ENCODE peak calls at places on chromosomes 11 and 22, in six cellular contexts. V, Y, S, X, L and M are unnamed samples.
A peak's percentile ranks its signal among the peaks of the same experiment; 100 is the strongest.

GRCh38 chr11:70135142-70136132 is 57.3 kb downstream of the ANO1 start:
- DNase-seq in X (no peak), Y (no peak), L (no peak), V (no peak), S (no peak), M (no peak)

GRCh38 chr11:46277623-46278386 is at the start of gene CREB3L1:
- DNase-seq in L (no peak), S (no peak), Y (no peak), V (no peak), X (no peak), M (no peak)

GRCh38 chr11:2159536-2160413 is 1.2 kb downstream of the INS start:
- DNase-seq in S (no peak), Y (no peak), L (no peak), V (no peak), X (no peak), M (no peak)

GRCh38 chr11:57424802-57425564 is 1.9 kb downstream of the SLC43A3 start:
- DNase-seq in Y (peak; percentile 73), S (peak; percentile 82), X (no peak), V (peak; percentile 99), L (no peak), M (no peak)

GRCh38 chr11:75474878-75475766 is 42.1 kb upstream of the KLHL35 start:
- DNase-seq in S (peak; percentile 50), L (peak; percentile 70), X (no peak), Y (no peak), V (peak; percentile 34), M (no peak)

GRCh38 chr11:18749681-18750319 is 23.8 kb upstream of the IGSF22 start:
- DNase-seq in L (no peak), S (no peak), X (no peak), Y (peak; percentile 48), V (peak; percentile 68), M (no peak)

GRCh38 chr22:35437038-35437437 is 37.1 kb downstream of the MCM5 start:
- DNase-seq in L (no peak), S (no peak), X (no peak), V (no peak), Y (no peak), M (no peak)

GRCh38 chr11:121281609-121282164 is 10.9 kb upstream of the SC5D start:
- DNase-seq in Y (peak; percentile 16), S (no peak), L (no peak), V (no peak), X (no peak), M (no peak)

GRCh38 chr22:31313366-31314147 is 21.3 kb upstream of the PIK3IP1 start:
- DNase-seq in L (no peak), X (peak; percentile 47), V (peak; percentile 24), S (peak; percentile 45), Y (peak; percentile 88), M (peak; percentile 58)

GRCh38 chr22:35330258-35330861 is 30.7 kb downstream of the TOM1 start:
- DNase-seq in X (no peak), S (peak; percentile 24), V (no peak), L (no peak), Y (peak; percentile 54), M (no peak)

GRCh38 chr22:49746065-49746464 is 81.6 kb downstream of the BRD1 start:
- DNase-seq in X (no peak), L (no peak), Y (no peak), S (no peak), V (no peak), M (no peak)

GRCh38 chr22:36328635-36329216 is 59.0 kb downstream of the MYH9 start:
- DNase-seq in Y (peak; percentile 50), X (no peak), V (peak; percentile 71), S (no peak), L (no peak), M (peak; percentile 67)

GRCh38 chr11:61966673-61967176 is 709 bp downstream of the FTH1 start:
- DNase-seq in L (peak; percentile 58), Y (peak; percentile 58), V (peak; percentile 65), X (no peak), S (peak; percentile 47), M (no peak)

GRCh38 chr11:1165256-1166041 is 7.7 kb downstream of the MUC5AC start:
- DNase-seq in X (no peak), L (no peak), Y (no peak), V (no peak), S (no peak), M (no peak)

GRCh38 chr11:31240340-31240904 is 129.1 kb downstream of the DCDC1 start:
- DNase-seq in V (no peak), X (peak; percentile 64), S (no peak), L (no peak), Y (peak; percentile 46), M (peak; percentile 48)

GRCh38 chr11:131253885-131254204 is 116.6 kb upstream of the NTM start:
- DNase-seq in Y (no peak), S (no peak), V (no peak), X (no peak), L (no peak), M (no peak)

GRCh38 chr11:73393011-73393380 is 16.8 kb downstream of the RELT start:
- DNase-seq in Y (no peak), L (no peak), V (no peak), X (no peak), S (no peak), M (no peak)

GRCh38 chr22:23268139-23268712 is 87.9 kb downstream of the BCR start:
- DNase-seq in S (no peak), L (no peak), Y (no peak), X (no peak), V (no peak), M (no peak)

GRCh38 chr11:128709402-128709801 is 15.5 kb downstream of the FLI1 start:
- DNase-seq in X (no peak), V (peak; percentile 99), L (no peak), S (no peak), Y (no peak), M (no peak)

GRCh38 chr22:35684270-35684700 is 33.4 kb upstream of the APOL5 start:
- DNase-seq in X (no peak), S (no peak), L (no peak), Y (no peak), V (no peak), M (no peak)

GRCh38 chr11:26820739-26821138 is 98.9 kb upstream of the SLC5A12 start:
- DNase-seq in L (no peak), S (no peak), X (no peak), Y (no peak), V (peak; percentile 40), M (no peak)

GRCh38 chr11:67640021-67640757 is 626 bp upstream of the TBX10 start:
- DNase-seq in S (peak; percentile 29), Y (peak; percentile 48), V (peak; percentile 21), X (peak; percentile 24), L (peak; percentile 72), M (peak; percentile 75)

GRCh38 chr11:14642873-14643696 is 519 bp upstream of the PDE3B start:
- DNase-seq in L (no peak), V (no peak), Y (no peak), X (no peak), S (no peak), M (no peak)

GRCh38 chr11:105923814-105924213 is 98.2 kb downstream of the MSANTD4 start:
- DNase-seq in Y (no peak), X (no peak), L (no peak), S (no peak), V (no peak), M (no peak)

GRCh38 chr22:39470462-39471335 is 13.9 kb downstream of the MGAT3 start:
- DNase-seq in V (no peak), X (no peak), S (no peak), L (no peak), Y (no peak), M (no peak)

GRCh38 chr11:10032991-10033390 is 261.0 kb downstream of the SBF2 start:
- DNase-seq in Y (no peak), L (no peak), X (no peak), V (peak; percentile 48), S (no peak), M (no peak)

GRCh38 chr22:50209893-50210292 is 9.1 kb downstream of the SELENOO start:
- DNase-seq in Y (peak; percentile 53), L (no peak), X (peak; percentile 40), S (peak; percentile 60), V (no peak), M (peak; percentile 61)

GRCh38 chr11:32615422-32615821 is 31.8 kb downstream of the EIF3M start:
- DNase-seq in L (no peak), X (no peak), S (no peak), V (peak; percentile 1), Y (no peak), M (no peak)